ENCODE peak calls at places on chromosomes 11 and 22, in five cellular contexts. U, F, Q, M and V are unnamed samples.

GRCh38 chr22:29716814-29717213 is 3.0 kb upstream of the CABP7 start:
- DNase-seq in M (peak), U (no peak), Q (peak), F (peak), V (no peak)

GRCh38 chr11:65427691-65428577 is 5.3 kb downstream of the NEAT1 start:
- DNase-seq in F (no peak), U (no peak), Q (peak), M (peak), V (no peak)

GRCh38 chr22:27378994-27379393 is 422.6 kb downstream of the MN1 start:
- DNase-seq in F (no peak), U (no peak), M (no peak), Q (no peak), V (no peak)

GRCh38 chr22:38016182-38017078 is 32.1 kb upstream of the SOX10 start:
- DNase-seq in U (no peak), M (peak), F (no peak), Q (no peak), V (no peak)

GRCh38 chr11:122696662-122697061 is 41.1 kb downstream of the UBASH3B start:
- DNase-seq in U (no peak), Q (no peak), M (no peak), F (no peak), V (no peak)

GRCh38 chr11:64911689-64912088 is 5.3 kb downstream of the ATG2A start:
- DNase-seq in Q (no peak), F (no peak), M (no peak), U (no peak), V (no peak)

GRCh38 chr22:37741312-37741795 is 44.5 kb downstream of the TRIOBP start:
- DNase-seq in Q (peak), F (peak), U (peak), M (peak), V (peak)

GRCh38 chr22:29003975-29004646 is 57.5 kb downstream of the C22orf31 start:
- DNase-seq in Q (no peak), F (no peak), U (no peak), M (no peak), V (no peak)

GRCh38 chr11:2999464-2999998 is 7.4 kb upstream of the NAP1L4 start:
- DNase-seq in U (no peak), M (peak), Q (no peak), F (no peak), V (no peak)

GRCh38 chr22:31622980-31623379 is 39.0 kb downstream of the PISD start:
- DNase-seq in U (no peak), Q (no peak), M (no peak), F (no peak), V (no peak)

GRCh38 chr11:66957971-66958231 is 282 bp downstream of the PC start:
- DNase-seq in M (no peak), F (no peak), Q (no peak), U (no peak), V (no peak)

GRCh38 chr11:75734491-75735180 is 17.0 kb downstream of the MOGAT2 start:
- DNase-seq in M (no peak), Q (no peak), F (no peak), U (no peak), V (no peak)

GRCh38 chr11:128892866-128893565 is 1.9 kb downstream of the KCNJ5 start:
- DNase-seq in M (no peak), Q (no peak), F (no peak), U (no peak), V (no peak)

GRCh38 chr22:41573677-41574264 is 13.0 kb downstream of the CSDC2 start:
- DNase-seq in Q (no peak), U (no peak), F (no peak), M (no peak), V (no peak)

GRCh38 chr11:128232588-128232987 is 354.8 kb downstream of the ETS1 start:
- DNase-seq in U (no peak), M (no peak), F (no peak), Q (no peak), V (no peak)

GRCh38 chr22:46813816-46814597 is 51.6 kb downstream of the TBC1D22A start:
- DNase-seq in Q (no peak), F (peak), U (no peak), M (no peak), V (no peak)

GRCh38 chr11:62140302-62141110 is 16.7 kb downstream of the INCENP start:
- DNase-seq in U (no peak), Q (no peak), F (no peak), M (peak), V (no peak)

GRCh38 chr22:37107779-37108621 is 1.5 kb downstream of the TMPRSS6 start:
- DNase-seq in M (no peak), Q (no peak), F (no peak), U (no peak), V (no peak)

GRCh38 chr11:12472401-12473065 is 95.2 kb downstream of the PARVA start:
- DNase-seq in F (no peak), U (no peak), M (no peak), Q (no peak), V (no peak)

GRCh38 chr11:33941637-33942160 is 49.8 kb upstream of the LMO2 start:
- DNase-seq in Q (no peak), F (no peak), U (no peak), M (no peak), V (no peak)

GRCh38 chr11:93123351-93123898 is 74.4 kb downstream of the SLC36A4 start:
- DNase-seq in F (no peak), U (no peak), Q (peak), M (no peak), V (no peak)

GRCh38 chr11:62223095-62223494 is 14.6 kb downstream of the SCGB2A1 start:
- DNase-seq in F (no peak), Q (no peak), M (no peak), U (no peak), V (no peak)

GRCh38 chr11:64803846-64804345 is 882 bp upstream of the MAP4K2 start:
- DNase-seq in Q (no peak), M (peak), U (no peak), F (no peak), V (no peak)

GRCh38 chr11:111422494-111423249 is 43.6 kb upstream of the POU2AF1 start:
- DNase-seq in Q (no peak), M (peak), U (peak), F (no peak), V (no peak)
- TF ChIP-seq CTCF in Q (peak), M (peak), U (peak), F (peak), V (peak)

DNA sequence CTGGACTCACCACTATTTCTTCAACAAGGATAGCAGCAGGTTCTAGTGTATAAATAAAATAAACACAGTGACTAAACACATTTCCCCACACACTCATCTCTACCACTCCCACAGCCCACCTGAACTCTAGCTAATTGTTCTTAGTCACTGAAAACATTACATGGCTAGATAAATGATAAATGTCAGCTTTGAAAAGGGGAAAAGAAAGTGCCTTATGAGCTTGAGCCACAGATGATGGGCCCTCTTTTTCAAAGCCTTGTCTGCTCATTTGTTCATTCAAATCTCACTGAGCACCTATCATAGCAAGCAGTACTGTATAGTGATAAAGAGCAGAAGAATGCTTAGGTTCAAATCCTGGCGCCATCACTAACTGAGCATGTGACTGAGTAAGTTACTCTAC is 58.3 kb downstream of the SIK3 start:
- DNase-seq in U (no peak), F (no peak), M (no peak), Q (no peak), V (no peak)
- H3K4me3 ChIP-seq in U (no peak), F (no peak), M (no peak), Q (no peak), V (no peak)

GRCh38 chr11:844693-845644 is 2.3 kb downstream of the TSPAN4 start:
- DNase-seq in U (peak), F (no peak), M (peak), Q (peak), V (peak)
- TF ChIP-seq CTCF in U (no peak), F (no peak), M (no peak), Q (no peak), V (no peak)

GRCh38 chr11:35491231-35491871 is 34.1 kb downstream of the PAMR1 start:
- DNase-seq in F (peak), Q (no peak), U (no peak), M (no peak), V (peak)
- H3K4me3 ChIP-seq in F (no peak), Q (no peak), U (no peak), M (no peak), V (no peak)

GRCh38 chr22:45206233-45206632 is 34.5 kb downstream of the KIAA0930 start:
- DNase-seq in U (no peak), Q (no peak), F (no peak), M (no peak), V (no peak)
- TF ChIP-seq CTCF in U (no peak), Q (no peak), F (no peak), M (no peak), V (no peak)

GRCh38 chr11:14183973-14184372 is 175.0 kb downstream of the RRAS2 start:
- DNase-seq in F (no peak), Q (no peak), M (no peak), U (no peak), V (no peak)
- H3K4me3 ChIP-seq in F (no peak), Q (no peak), M (no peak), U (no peak), V (no peak)

DNA sequence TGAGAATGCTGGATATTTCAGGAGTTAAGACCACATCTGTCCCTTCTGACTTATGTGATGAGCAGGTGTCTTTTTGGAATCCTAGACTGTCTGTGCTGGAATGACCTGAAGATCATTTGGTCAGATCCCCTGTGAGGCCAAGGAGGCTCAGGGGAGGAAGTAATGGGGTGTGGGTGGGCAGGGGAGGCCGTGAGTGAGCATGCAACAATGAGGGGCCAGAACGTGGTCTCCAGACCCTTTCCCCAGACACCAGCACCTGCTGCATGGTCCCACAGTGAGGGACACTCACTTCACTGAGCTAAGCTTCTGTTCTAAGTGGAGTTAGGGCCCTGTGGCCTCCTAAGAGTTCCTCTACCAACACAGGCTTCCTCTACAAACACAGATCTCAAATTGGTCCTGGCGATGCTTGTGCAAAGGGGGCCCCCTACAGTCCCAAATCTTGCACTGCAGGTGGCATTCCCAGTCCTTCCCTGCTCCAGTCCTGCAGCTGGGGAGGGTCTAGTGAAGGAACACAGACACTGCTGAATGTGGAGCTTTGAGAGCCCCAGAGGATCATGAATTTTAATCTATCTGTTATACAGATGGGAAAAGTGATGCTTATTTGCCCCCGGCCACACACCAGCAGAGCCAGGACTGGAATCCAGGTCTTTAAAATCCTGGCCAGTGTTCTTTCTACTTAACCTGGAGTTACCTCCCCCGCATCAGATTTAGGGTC is 7.4 kb downstream of the USP2 start:
- DNase-seq in M (peak), U (peak), Q (peak), F (no peak), V (peak)
- TF ChIP-seq CTCF in M (peak), U (peak), Q (peak), F (peak), V (peak)

GRCh38 chr11:45410391-45411215 is 124.5 kb upstream of the SYT13 start:
- DNase-seq in Q (no peak), F (no peak), U (no peak), M (no peak), V (no peak)

GRCh38 chr11:45413156-45413833 is 127.2 kb upstream of the SYT13 start:
- DNase-seq in Q (no peak), M (no peak), U (no peak), F (no peak), V (no peak)

GRCh38 chr11:45412521-45412920 is 126.4 kb upstream of the SYT13 start:
- DNase-seq in F (no peak), U (no peak), Q (no peak), M (no peak), V (no peak)

GRCh38 chr11:45411221-45411946 is 125.2 kb upstream of the SYT13 start:
- DNase-seq in Q (no peak), M (no peak), F (no peak), U (no peak), V (no peak)

GRCh38 chr11:45412033-45412432 is 125.9 kb upstream of the SYT13 start:
- DNase-seq in U (no peak), Q (no peak), M (no peak), F (no peak), V (no peak)
- H3K4me3 ChIP-seq in U (no peak), Q (no peak), M (no peak), F (no peak), V (no peak)

DNA sequence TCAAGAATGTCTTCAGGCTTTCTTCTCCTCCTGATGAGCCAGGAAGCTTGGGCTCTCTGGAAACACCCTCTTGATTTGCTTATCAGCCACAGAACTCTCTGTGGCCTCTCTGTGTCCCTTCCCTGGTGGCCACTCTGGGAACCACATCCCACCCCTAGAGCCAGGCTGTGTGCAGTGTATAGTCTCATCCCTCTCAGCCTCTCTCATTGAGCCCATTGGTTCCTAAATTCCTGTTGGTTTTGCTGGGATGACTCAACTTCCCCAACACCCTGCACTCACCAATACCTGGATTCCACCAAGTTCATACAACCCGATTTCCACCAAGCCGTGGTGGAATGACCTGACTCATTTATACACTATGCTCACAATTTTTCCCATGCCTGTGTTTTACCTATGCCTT is 5.2 kb downstream of the IRAG1 start:
- DNase-seq in U (peak), F (peak), Q (no peak), M (no peak), V (no peak)
- TF ChIP-seq CTCF in U (no peak), F (peak), Q (no peak), M (no peak), V (no peak)